ENCODE peak calls at places on chromosomes 12 and 14, in seven cellular contexts. C is aorta; G is ACHN; Y is CD8-positive, alpha-beta memory T cell; V is HT-29; O is A549; X is stimulated activated CD4-positive, alpha-beta T cell treated with anti-CD3 and anti-CD28 coated beads, Interleukin-4, amount 100 ng/mL, for 48 hours. A is an unnamed sample.

GRCh38 chr12:27780612-27781408 is 774 bp upstream of the MANSC4 start:
- DNase-seq in C (no peak), G (peak), Y (peak), V (peak), O (peak), X (no peak), A (no peak)

GRCh38 chr14:34501004-34501580 is 38.4 kb downstream of the EAPP start:
- DNase-seq in C (no peak), G (peak), Y (no peak), V (no peak), O (no peak), X (no peak), A (no peak)

GRCh38 chr12:45655186-45655585 is 74.3 kb upstream of the ARID2 start:
- DNase-seq in C (no peak), G (peak), Y (peak), V (peak), O (no peak), X (peak), A (peak)

GRCh38 chr14:69284170-69284569 is 24.2 kb downstream of the GALNT16 start:
- DNase-seq in C (no peak), G (no peak), Y (no peak), V (no peak), O (no peak), X (no peak), A (no peak)

GRCh38 chr12:117417004-117417403 is 55.6 kb upstream of the NOS1 start:
- DNase-seq in C (no peak), G (no peak), Y (no peak), V (no peak), O (no peak), X (no peak), A (no peak)

GRCh38 chr14:83372271-83372670 is 1838.6 kb upstream of the SEL1L start:
- DNase-seq in C (no peak), G (no peak), Y (no peak), V (no peak), O (no peak), X (no peak), A (no peak)

GRCh38 chr12:70854871-70855578 is 65.5 kb downstream of the PTPRR start:
- DNase-seq in C (no peak), G (no peak), Y (no peak), V (no peak), O (no peak), X (no peak), A (no peak)

GRCh38 chr14:56782701-56783100 is 27.6 kb downstream of the OTX2 start:
- DNase-seq in C (no peak), G (no peak), Y (no peak), V (no peak), O (no peak), X (no peak), A (no peak)

GRCh38 chr12:62190921-62191746 is 69.1 kb upstream of the USP15 start:
- DNase-seq in C (peak), G (no peak), Y (no peak), V (no peak), O (no peak), X (peak), A (no peak)

GRCh38 chr12:71397433-71397954 is 42.1 kb upstream of the LGR5 start:
- DNase-seq in C (no peak), G (peak), Y (no peak), V (no peak), O (no peak), X (no peak), A (no peak)

GRCh38 chr14:92651106-92651792 is 97.2 kb downstream of the LGMN start:
- DNase-seq in C (no peak), G (no peak), Y (peak), V (no peak), O (no peak), X (peak), A (no peak)

GRCh38 chr12:70190252-70191010 is 52.8 kb upstream of the CNOT2 start:
- DNase-seq in C (no peak), G (no peak), Y (no peak), V (no peak), O (no peak), X (no peak), A (no peak)

GRCh38 chr12:95949801-95950206 is 6.7 kb downstream of the AMDHD1 start:
- DNase-seq in C (no peak), G (no peak), Y (no peak), V (no peak), O (no peak), X (no peak), A (no peak)

GRCh38 chr12:15910468-15910863 is 666 bp upstream of the DERA start:
- DNase-seq in C (no peak), G (no peak), Y (no peak), V (peak), O (no peak), X (no peak), A (no peak)

GRCh38 chr14:90426663-90427062 is 29.8 kb downstream of the CALM1 start:
- DNase-seq in C (peak), G (no peak), Y (no peak), V (no peak), O (no peak), X (no peak), A (no peak)

GRCh38 chr14:85617799-85618198 is 87.9 kb downstream of the FLRT2 start:
- DNase-seq in C (no peak), G (no peak), Y (no peak), V (no peak), O (no peak), X (no peak), A (no peak)

GRCh38 chr14:103529383-103530365 is 678 bp downstream of the TRMT61A start:
- DNase-seq in C (no peak), G (no peak), Y (no peak), V (no peak), O (no peak), X (no peak), A (no peak)

GRCh38 chr14:76022991-76023390 is 37.4 kb downstream of the IFT43 start:
- DNase-seq in C (no peak), G (no peak), Y (no peak), V (no peak), O (no peak), X (no peak), A (no peak)

GRCh38 chr12:64236549-64236948 is 14.5 kb upstream of the KICS2 start:
- DNase-seq in C (no peak), G (peak), Y (no peak), V (peak), O (no peak), X (no peak), A (peak)

GRCh38 chr12:101935769-101936741 is 58.7 kb downstream of the DRAM1 start:
- DNase-seq in C (peak), G (no peak), Y (no peak), V (no peak), O (no peak), X (no peak), A (peak)

GRCh38 chr14:96905825-96906224 is 108.6 kb downstream of the VRK1 start:
- DNase-seq in C (no peak), G (no peak), Y (no peak), V (no peak), O (no peak), X (no peak), A (no peak)

GRCh38 chr14:77804592-77804991 is 4.7 kb downstream of the ADCK1 start:
- DNase-seq in C (no peak), G (peak), Y (no peak), V (peak), O (peak), X (peak), A (peak)

GRCh38 chr12:82694970-82695369 is 8.3 kb downstream of the TMTC2 start:
- DNase-seq in C (no peak), G (no peak), Y (no peak), V (no peak), O (no peak), X (no peak), A (no peak)

GRCh38 chr12:131095826-131096680 is 142.3 kb downstream of the ADGRD1 start:
- DNase-seq in C (peak), G (no peak), Y (no peak), V (no peak), O (no peak), X (no peak), A (no peak)

GRCh38 chr12:123903301-123904065 is 69.1 kb downstream of the CCDC92 start:
- DNase-seq in C (peak), G (no peak), Y (no peak), V (no peak), O (no peak), X (no peak), A (no peak)

GRCh38 chr12:121611306-121611705 is 15.0 kb upstream of the ORAI1 start:
- DNase-seq in C (no peak), G (no peak), Y (no peak), V (no peak), O (no peak), X (no peak), A (peak)

GRCh38 chr12:131487379-131488129 is 223.3 kb upstream of the SFSWAP start:
- DNase-seq in C (no peak), G (peak), Y (no peak), V (no peak), O (no peak), X (no peak), A (no peak)

GRCh38 chr14:77660754-77661153 is 44.3 kb upstream of the SPTLC2 start:
- DNase-seq in C (no peak), G (peak), Y (no peak), V (no peak), O (no peak), X (no peak), A (no peak)

GRCh38 chr12:57545809-57546437 is 1.1 kb downstream of the DCTN2 start:
- DNase-seq in C (no peak), G (no peak), Y (no peak), V (no peak), O (no peak), X (no peak), A (no peak)

GRCh38 chr12:55818886-55819285 is 1.0 kb downstream of the ORMDL2 start:
- DNase-seq in C (peak), G (no peak), Y (no peak), V (no peak), O (no peak), X (no peak), A (no peak)

GRCh38 chr12:113170926-113171325 is 14.4 kb downstream of the DDX54 start:
- DNase-seq in C (no peak), G (no peak), Y (no peak), V (no peak), O (no peak), X (no peak), A (no peak)

GRCh38 chr12:63846249-63846967 is 1.9 kb downstream of the SRGAP1 start:
- DNase-seq in C (no peak), G (peak), Y (no peak), V (peak), O (no peak), X (no peak), A (peak)

GRCh38 chr12:115700896-115701465 is 576.5 kb downstream of the MED13L start:
- DNase-seq in C (no peak), G (no peak), Y (no peak), V (no peak), O (no peak), X (no peak), A (no peak)

GRCh38 chr14:58617619-58618018 is 20.1 kb upstream of the DACT1 start:
- DNase-seq in C (no peak), G (no peak), Y (no peak), V (no peak), O (no peak), X (no peak), A (peak)

GRCh38 chr14:92515510-92516343 is 2.1 kb downstream of the RIN3 start:
- DNase-seq in C (no peak), G (no peak), Y (no peak), V (no peak), O (no peak), X (no peak), A (no peak)

GRCh38 chr12:124524231-124524925 is 43.0 kb downstream of the NCOR2 start:
- DNase-seq in C (no peak), G (peak), Y (no peak), V (no peak), O (peak), X (no peak), A (no peak)